ENCODE peak calls at places on chromosomes 12 and 14, in four cellular contexts. U, V, T and W are unnamed samples.

GRCh38 chr12:28793767-28794166 is 355.3 kb upstream of the FAR2 start:
- DNase-seq in V (no peak), T (no peak), U (no peak), W (no peak)

GRCh38 chr12:53268009-53268636 is at the start of gene ESPL1:
- DNase-seq in V (no peak), T (peak; percentile 75), U (peak; percentile 94), W (peak; percentile 26)

GRCh38 chr12:77609016-77609415 is 221.7 kb upstream of the NAV3 start:
- DNase-seq in U (no peak), T (no peak), V (no peak), W (no peak)

GRCh38 chr12:121773011-121773777 is 20.3 kb downstream of the RHOF start:
- DNase-seq in T (peak; percentile 58), U (peak; percentile 88), V (no peak), W (no peak)

GRCh38 chr14:37864861-37865718 is 269.7 kb downstream of the TTC6 start:
- DNase-seq in U (no peak), V (no peak), T (peak; percentile 7), W (peak; percentile 57)

GRCh38 chr12:88153959-88154358 is 11.9 kb downstream of the TMTC3 start:
- DNase-seq in V (no peak), U (no peak), T (peak; percentile 70), W (no peak)

GRCh38 chr12:52280796-52281560 is 6.5 kb downstream of the KRT86 start:
- DNase-seq in V (no peak), U (no peak), T (peak; percentile 97), W (peak; percentile 94)

GRCh38 chr14:105971593-105972500 is 445.5 kb downstream of the TMEM121 start:
- DNase-seq in V (no peak), T (no peak), U (no peak), W (no peak)

GRCh38 chr12:118274066-118274465 is 98.6 kb downstream of the TAOK3 start:
- DNase-seq in V (no peak), U (no peak), T (no peak), W (no peak)

GRCh38 chr14:98957211-98958047 is 314.6 kb downstream of the BCL11B start:
- DNase-seq in T (no peak), U (no peak), V (peak; percentile 43), W (no peak)

GRCh38 chr14:75589896-75590295 is 11.5 kb downstream of the FLVCR2 start:
- DNase-seq in U (no peak), T (no peak), V (no peak), W (no peak)

GRCh38 chr12:91574391-91574790 is 391.8 kb upstream of the DCN start:
- DNase-seq in T (no peak), U (no peak), V (no peak), W (no peak)

GRCh38 chr12:104602426-104602825 is 145.7 kb downstream of the CHST11 start:
- DNase-seq in V (no peak), T (no peak), U (no peak), W (no peak)

GRCh38 chr14:50082308-50082742 is 34.0 kb downstream of the VCPKMT start:
- DNase-seq in U (no peak), T (no peak), V (no peak), W (no peak)

GRCh38 chr12:96256672-96257361 is 62.6 kb downstream of the ELK3 start:
- DNase-seq in U (no peak), T (no peak), V (no peak), W (no peak)

GRCh38 chr12:1246637-1247036 is 255.6 kb downstream of the ERC1 start:
- DNase-seq in V (no peak), T (no peak), U (no peak), W (peak; percentile 17)

GRCh38 chr12:94245984-94246383 is 97.6 kb downstream of the PLXNC1 start:
- DNase-seq in T (no peak), V (no peak), U (no peak), W (no peak)

GRCh38 chr14:55126932-55127490 is 2.0 kb upstream of the LGALS3 start:
- DNase-seq in T (no peak), U (no peak), V (no peak), W (no peak)

GRCh38 chr12:59847127-59847526 is 251.3 kb downstream of the SLC16A7 start:
- DNase-seq in V (no peak), U (no peak), T (no peak), W (no peak)

GRCh38 chr14:45083622-45083978 is 316 bp upstream of the PRPF39 start:
- DNase-seq in V (no peak), U (no peak), T (no peak), W (no peak)
- H3K4me3 ChIP-seq in V (peak overlapping the region; percentile 91), U (peak overlapping the region; percentile 98), T (peak overlapping the region; percentile 70), W (peak overlapping the region; percentile 70)

DNA sequence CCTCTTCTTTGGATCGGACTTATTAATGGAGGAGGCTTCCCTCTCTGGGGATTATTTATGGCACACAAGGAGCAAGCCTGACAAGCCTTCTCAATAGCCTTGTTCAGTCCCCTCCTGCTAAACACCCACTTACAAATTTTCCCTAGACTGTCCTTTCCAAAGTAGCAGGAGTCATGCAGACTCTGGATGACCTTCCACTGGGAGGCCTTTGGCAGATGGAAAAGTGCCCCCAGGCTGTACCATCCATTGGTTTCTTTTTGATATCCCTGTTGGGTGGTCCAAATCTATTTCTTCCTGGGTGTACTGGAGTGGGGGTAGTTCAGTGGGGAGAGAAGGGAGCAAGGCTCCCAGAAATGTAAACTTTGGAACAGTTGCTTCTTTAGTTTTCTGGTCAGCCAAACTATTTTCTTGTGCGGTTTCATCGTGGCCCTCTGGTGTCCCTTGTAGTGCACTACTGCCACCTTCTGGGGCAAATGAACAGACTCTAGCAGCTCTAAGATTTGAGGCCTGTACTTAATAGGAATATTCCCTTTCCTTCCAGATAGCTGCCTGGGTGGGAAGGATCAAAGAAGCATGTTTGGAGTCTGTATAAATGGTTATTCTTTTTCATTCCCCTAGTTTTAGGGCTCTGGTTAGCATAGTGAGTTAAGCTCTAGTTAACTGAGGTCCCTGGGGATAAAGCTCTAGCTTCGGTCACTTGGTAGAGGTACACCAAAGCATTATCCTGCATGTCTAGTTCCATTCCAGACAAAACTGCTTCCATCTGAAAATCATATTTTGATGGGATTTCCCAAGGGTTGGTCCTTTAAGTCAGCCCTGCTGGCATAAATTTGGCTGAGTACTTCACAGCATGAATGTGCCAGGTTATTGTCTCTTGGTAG is 409.5 kb downstream of the SLC6A15 start:
- DNase-seq in U (peak; percentile 87), V (no peak), T (peak; percentile 72), W (no peak)
- TF ChIP-seq CTCF in U (peak; percentile 92), V (no peak), T (peak; percentile 90), W (peak; percentile 81)

DNA sequence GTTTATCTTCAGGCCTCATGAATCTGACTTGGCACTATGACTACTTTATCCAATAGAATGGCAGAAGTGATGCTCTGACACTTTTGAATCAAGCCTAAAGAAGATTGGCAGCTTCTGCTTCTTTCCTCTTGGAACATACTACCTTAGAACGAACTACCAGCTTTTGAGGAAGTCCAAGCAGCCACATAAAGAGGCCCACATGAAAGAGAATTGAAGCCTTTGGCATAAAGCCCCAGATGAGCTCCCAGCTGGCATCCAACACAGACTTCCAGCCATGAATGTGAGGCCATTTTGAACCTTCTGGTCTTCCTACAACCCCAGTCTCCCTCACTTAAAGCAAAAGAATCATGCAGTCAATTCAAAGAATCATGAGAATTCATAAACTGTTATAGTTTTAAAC is 65.8 kb downstream of the EEA1 start:
- DNase-seq in T (no peak), U (no peak), V (no peak), W (no peak)
- H3K36me3 ChIP-seq in T (peaks cover 7% of the 10 kb centered on the region), U (no peaks in the 10 kb centered on the region), V (no peaks in the 10 kb centered on the region), W (peaks cover 2% of the 10 kb centered on the region)

GRCh38 chr12:86261142-86261541 is 5.0 kb upstream of the MGAT4C start:
- DNase-seq in T (peak; percentile 41), U (no peak), V (no peak), W (no peak)

GRCh38 chr12:86254399-86255107 is 1.6 kb downstream of the MGAT4C start:
- DNase-seq in T (peak; percentile 14), U (no peak), V (no peak), W (no peak)

GRCh38 chr12:86256169-86256568 is at the start of gene MGAT4C:
- DNase-seq in U (no peak), V (no peak), T (no peak), W (no peak)

GRCh38 chr12:86260183-86260582 is 4.0 kb upstream of the MGAT4C start:
- DNase-seq in V (no peak), T (no peak), U (no peak), W (no peak)

GRCh38 chr12:86257173-86257572 is 982 bp upstream of the MGAT4C start:
- DNase-seq in T (no peak), U (no peak), V (no peak), W (no peak)
- H3K4me3 ChIP-seq in T (no peak overlapping the region), U (no peak overlapping the region), V (no peak overlapping the region), W (no peak overlapping the region)